ENCODE peak calls at places on chromosomes 5 and 9, in seven cellular contexts. One of them, this sample, is unnamed.

GRCh38 chr9:72349911-72350310 is 15.1 kb downstream of the ZFAND5 start:
- DNase-seq in mesothelial cell of epicardium: no peak
- DNase-seq in adrenal gland: no peak
- DNase-seq in HL-60: no peak
- DNase-seq in GM12865: no peak
- DNase-seq in endodermal cell: no peak
- DNase-seq in psoas muscle: no peak
- DNase-seq in this sample: no peak

GRCh38 chr5:72013741-72014703 is 93.3 kb upstream of the MAP1B start:
- DNase-seq in mesothelial cell of epicardium: no peak
- DNase-seq in adrenal gland: peak; percentile 17
- DNase-seq in GM12865: no peak
- DNase-seq in HL-60: no peak
- DNase-seq in psoas muscle: no peak
- DNase-seq in endodermal cell: no peak
- DNase-seq in this sample: no peak

GRCh38 chr5:174675916-174676315 is 48.5 kb upstream of the MSX2 start:
- DNase-seq in psoas muscle: no peak
- DNase-seq in adrenal gland: no peak
- DNase-seq in endodermal cell: no peak
- DNase-seq in GM12865: no peak
- DNase-seq in HL-60: no peak
- DNase-seq in mesothelial cell of epicardium: no peak
- DNase-seq in this sample: no peak

GRCh38 chr9:95516221-95516735 is 493 bp downstream of the PTCH1 start:
- DNase-seq in adrenal gland: no peak
- DNase-seq in HL-60: no peak
- DNase-seq in mesothelial cell of epicardium: no peak
- DNase-seq in endodermal cell: no peak
- DNase-seq in psoas muscle: peak; percentile 31
- DNase-seq in GM12865: no peak
- DNase-seq in this sample: peak; percentile 14

GRCh38 chr5:131589510-131590348 is 45.3 kb downstream of the RAPGEF6 start:
- DNase-seq in psoas muscle: no peak
- DNase-seq in GM12865: peak; percentile 67
- DNase-seq in HL-60: peak; percentile 3
- DNase-seq in endodermal cell: peak; percentile 77
- DNase-seq in mesothelial cell of epicardium: no peak
- DNase-seq in adrenal gland: peak; percentile 11
- DNase-seq in this sample: peak; percentile 16

GRCh38 chr5:139611703-139612584 is 36.2 kb upstream of the CXXC5 start:
- DNase-seq in mesothelial cell of epicardium: no peak
- DNase-seq in GM12865: peak; percentile 50
- DNase-seq in endodermal cell: no peak
- DNase-seq in psoas muscle: no peak
- DNase-seq in adrenal gland: no peak
- DNase-seq in HL-60: no peak
- DNase-seq in this sample: no peak

GRCh38 chr9:134316444-134317160 is 9.7 kb upstream of the RXRA start:
- DNase-seq in adrenal gland: no peak
- DNase-seq in HL-60: no peak
- DNase-seq in GM12865: peak; percentile 12
- DNase-seq in psoas muscle: peak; percentile 45
- DNase-seq in endodermal cell: no peak
- DNase-seq in mesothelial cell of epicardium: no peak
- DNase-seq in this sample: no peak

GRCh38 chr5:164370841-164371240 is 865.4 kb downstream of the MAT2B start:
- DNase-seq in endodermal cell: no peak
- DNase-seq in mesothelial cell of epicardium: no peak
- DNase-seq in adrenal gland: no peak
- DNase-seq in HL-60: no peak
- DNase-seq in GM12865: no peak
- DNase-seq in psoas muscle: no peak
- DNase-seq in this sample: no peak

GRCh38 chr9:89993678-89994630 is 389.1 kb downstream of the GADD45G start:
- DNase-seq in endodermal cell: peak; percentile 77
- DNase-seq in HL-60: peak; percentile 87
- DNase-seq in psoas muscle: peak; percentile 59
- DNase-seq in GM12865: no peak
- DNase-seq in mesothelial cell of epicardium: no peak
- DNase-seq in adrenal gland: peak; percentile 78
- DNase-seq in this sample: no peak

GRCh38 chr9:116646661-116647514 is 40.2 kb upstream of the TRIM32 start:
- DNase-seq in mesothelial cell of epicardium: no peak
- DNase-seq in endodermal cell: no peak
- DNase-seq in HL-60: no peak
- DNase-seq in GM12865: peak; percentile 38
- DNase-seq in psoas muscle: no peak
- DNase-seq in adrenal gland: no peak
- DNase-seq in this sample: no peak

GRCh38 chr9:125412166-125412565 is 150.5 kb downstream of the GAPVD1 start:
- DNase-seq in adrenal gland: no peak
- DNase-seq in psoas muscle: no peak
- DNase-seq in endodermal cell: no peak
- DNase-seq in GM12865: no peak
- DNase-seq in HL-60: no peak
- DNase-seq in mesothelial cell of epicardium: no peak
- DNase-seq in this sample: no peak

GRCh38 chr9:109817846-109818472 is 38.0 kb downstream of the PALM2AKAP2 start:
- DNase-seq in mesothelial cell of epicardium: peak; percentile 80
- DNase-seq in HL-60: peak; percentile 53
- DNase-seq in GM12865: peak; percentile 87
- DNase-seq in adrenal gland: peak; percentile 82
- DNase-seq in endodermal cell: peak; percentile 86
- DNase-seq in psoas muscle: no peak
- DNase-seq in this sample: peak; percentile 56

GRCh38 chr5:79743846-79744605 is 54.4 kb downstream of the CMYA5 start:
- DNase-seq in mesothelial cell of epicardium: no peak
- DNase-seq in endodermal cell: no peak
- DNase-seq in adrenal gland: peak; percentile 15
- DNase-seq in GM12865: no peak
- DNase-seq in HL-60: no peak
- DNase-seq in psoas muscle: no peak
- DNase-seq in this sample: no peak

GRCh38 chr5:130801963-130802362 is 363.1 kb downstream of the HINT1 start:
- DNase-seq in psoas muscle: no peak
- DNase-seq in GM12865: no peak
- DNase-seq in HL-60: no peak
- DNase-seq in endodermal cell: no peak
- DNase-seq in mesothelial cell of epicardium: no peak
- DNase-seq in adrenal gland: no peak
- DNase-seq in this sample: no peak

GRCh38 chr5:115194671-115195070 is 25.0 kb upstream of the TRIM36 start:
- DNase-seq in mesothelial cell of epicardium: no peak
- DNase-seq in psoas muscle: no peak
- DNase-seq in adrenal gland: no peak
- DNase-seq in HL-60: no peak
- DNase-seq in GM12865: no peak
- DNase-seq in endodermal cell: no peak
- DNase-seq in this sample: no peak

GRCh38 chr9:30967484-30967883 is 1417.0 kb upstream of the ACO1 start:
- DNase-seq in endodermal cell: no peak
- DNase-seq in mesothelial cell of epicardium: no peak
- DNase-seq in GM12865: no peak
- DNase-seq in psoas muscle: no peak
- DNase-seq in HL-60: no peak
- DNase-seq in adrenal gland: no peak
- DNase-seq in this sample: no peak

GRCh38 chr5:72486371-72486770 is 20.8 kb downstream of the ZNF366 start:
- DNase-seq in mesothelial cell of epicardium: no peak
- DNase-seq in adrenal gland: no peak
- DNase-seq in endodermal cell: no peak
- DNase-seq in HL-60: no peak
- DNase-seq in psoas muscle: no peak
- DNase-seq in GM12865: no peak
- DNase-seq in this sample: no peak

GRCh38 chr9:127424669-127424986 is 446 bp downstream of the ZNF79 start:
- DNase-seq in mesothelial cell of epicardium: no peak
- DNase-seq in GM12865: peak; percentile 32
- DNase-seq in psoas muscle: no peak
- DNase-seq in endodermal cell: no peak
- DNase-seq in HL-60: no peak
- DNase-seq in adrenal gland: peak; percentile 40
- DNase-seq in this sample: no peak
- TF ChIP-seq CTCF in mesothelial cell of epicardium: no peak
- TF ChIP-seq CTCF in GM12865: no peak
- TF ChIP-seq CTCF in psoas muscle: no peak
- TF ChIP-seq CTCF in endodermal cell: no peak
- TF ChIP-seq CTCF in HL-60: no peak
- TF ChIP-seq CTCF in adrenal gland: no peak
- TF ChIP-seq CTCF in this sample: no peak

GRCh38 chr5:96808541-96808828 is 740 bp upstream of the ERAP1 start:
- DNase-seq in HL-60: no peak
- DNase-seq in psoas muscle: no peak
- DNase-seq in adrenal gland: no peak
- DNase-seq in GM12865: no peak
- DNase-seq in endodermal cell: no peak
- DNase-seq in mesothelial cell of epicardium: no peak
- DNase-seq in this sample: no peak

GRCh38 chr5:96809898-96810297 is 2.2 kb upstream of the ERAP1 start:
- DNase-seq in endodermal cell: no peak
- DNase-seq in GM12865: no peak
- DNase-seq in HL-60: no peak
- DNase-seq in adrenal gland: peak; percentile 64
- DNase-seq in mesothelial cell of epicardium: no peak
- DNase-seq in psoas muscle: no peak
- DNase-seq in this sample: no peak

GRCh38 chr5:96808868-96809558 is 1.3 kb upstream of the ERAP1 start:
- DNase-seq in GM12865: no peak
- DNase-seq in mesothelial cell of epicardium: no peak
- DNase-seq in endodermal cell: no peak
- DNase-seq in HL-60: no peak
- DNase-seq in adrenal gland: no peak
- DNase-seq in psoas muscle: no peak
- DNase-seq in this sample: no peak

GRCh38 chr5:96812851-96813250 is 5.1 kb upstream of the ERAP1 start:
- DNase-seq in HL-60: no peak
- DNase-seq in psoas muscle: no peak
- DNase-seq in mesothelial cell of epicardium: no peak
- DNase-seq in adrenal gland: no peak
- DNase-seq in endodermal cell: no peak
- DNase-seq in GM12865: no peak
- DNase-seq in this sample: no peak

DNA sequence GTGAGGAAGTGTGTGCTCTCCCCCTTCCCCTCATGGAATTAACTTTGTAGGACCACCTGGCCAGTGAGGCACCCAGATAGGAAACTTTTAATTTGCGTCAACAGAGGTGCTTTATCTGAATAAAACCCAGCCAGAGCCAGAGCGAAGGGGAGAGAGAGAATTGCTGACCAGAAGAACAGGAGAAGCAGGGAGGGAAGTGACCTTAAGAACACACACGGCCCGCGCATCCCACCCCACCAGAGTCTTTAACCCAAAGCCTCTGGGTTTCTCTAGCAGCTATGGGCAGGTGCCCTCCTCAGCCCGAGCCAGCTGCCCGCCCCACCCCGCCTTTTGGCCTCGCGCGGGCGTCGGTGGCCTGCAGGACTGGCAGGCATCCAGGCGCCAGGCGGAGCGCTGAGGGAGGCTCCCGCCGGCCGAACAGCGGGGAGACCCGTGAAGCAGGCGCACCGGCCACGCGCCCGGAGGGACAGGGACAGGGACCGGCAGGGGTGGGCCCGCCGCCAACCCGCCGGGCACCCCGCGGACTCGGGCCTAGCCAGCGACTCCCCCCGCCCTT is 568 bp downstream of the ERAP1 start:
- DNase-seq in psoas muscle: peak; percentile 88
- DNase-seq in endodermal cell: peak; percentile 87
- DNase-seq in GM12865: peak; percentile 71
- DNase-seq in HL-60: no peak
- DNase-seq in mesothelial cell of epicardium: peak; percentile 76
- DNase-seq in adrenal gland: peak; percentile 86
- DNase-seq in this sample: peak; percentile 60
- TF ChIP-seq CTCF in psoas muscle: no peak
- TF ChIP-seq CTCF in endodermal cell: no peak
- TF ChIP-seq CTCF in GM12865: no peak
- TF ChIP-seq CTCF in HL-60: no peak
- TF ChIP-seq CTCF in mesothelial cell of epicardium: no peak
- TF ChIP-seq CTCF in adrenal gland: no peak
- TF ChIP-seq CTCF in this sample: no peak

GRCh38 chr5:55936100-55936693 is 58.6 kb downstream of the IL6ST start:
- DNase-seq in HL-60: peak; percentile 36
- DNase-seq in GM12865: peak; percentile 90
- DNase-seq in mesothelial cell of epicardium: peak; percentile 76
- DNase-seq in psoas muscle: peak; percentile 76
- DNase-seq in endodermal cell: peak; percentile 95
- DNase-seq in adrenal gland: peak; percentile 79
- DNase-seq in this sample: peak; percentile 72
- TF ChIP-seq CTCF in HL-60: peak; percentile 54
- TF ChIP-seq CTCF in GM12865: peak; percentile 85
- TF ChIP-seq CTCF in mesothelial cell of epicardium: peak; percentile 83
- TF ChIP-seq CTCF in psoas muscle: peak; percentile 89
- TF ChIP-seq CTCF in endodermal cell: peak; percentile 94
- TF ChIP-seq CTCF in adrenal gland: peak; percentile 78
- TF ChIP-seq CTCF in this sample: peak; percentile 91

GRCh38 chr9:81980568-81980967 is 8.0 kb upstream of the SPATA31D1 start:
- DNase-seq in psoas muscle: no peak
- DNase-seq in adrenal gland: no peak
- DNase-seq in endodermal cell: no peak
- DNase-seq in mesothelial cell of epicardium: no peak
- DNase-seq in GM12865: no peak
- DNase-seq in HL-60: no peak
- DNase-seq in this sample: no peak

GRCh38 chr9:81976351-81976750 is 12.2 kb upstream of the SPATA31D1 start:
- DNase-seq in psoas muscle: no peak
- DNase-seq in endodermal cell: peak; percentile 61
- DNase-seq in adrenal gland: no peak
- DNase-seq in mesothelial cell of epicardium: no peak
- DNase-seq in GM12865: no peak
- DNase-seq in HL-60: no peak
- DNase-seq in this sample: no peak

GRCh38 chr9:81981881-81982280 is 6.7 kb upstream of the SPATA31D1 start:
- DNase-seq in adrenal gland: no peak
- DNase-seq in HL-60: no peak
- DNase-seq in psoas muscle: no peak
- DNase-seq in endodermal cell: no peak
- DNase-seq in mesothelial cell of epicardium: no peak
- DNase-seq in GM12865: peak; percentile 22
- DNase-seq in this sample: no peak

GRCh38 chr9:81974764-81975163 is 13.8 kb upstream of the SPATA31D1 start:
- DNase-seq in endodermal cell: no peak
- DNase-seq in HL-60: no peak
- DNase-seq in psoas muscle: no peak
- DNase-seq in mesothelial cell of epicardium: no peak
- DNase-seq in adrenal gland: no peak
- DNase-seq in GM12865: no peak
- DNase-seq in this sample: no peak

GRCh38 chr9:81979196-81979595 is 9.4 kb upstream of the SPATA31D1 start:
- DNase-seq in adrenal gland: no peak
- DNase-seq in endodermal cell: no peak
- DNase-seq in GM12865: peak; percentile 50
- DNase-seq in HL-60: no peak
- DNase-seq in psoas muscle: no peak
- DNase-seq in mesothelial cell of epicardium: no peak
- DNase-seq in this sample: no peak
- TF ChIP-seq CTCF in adrenal gland: no peak
- TF ChIP-seq CTCF in endodermal cell: no peak
- TF ChIP-seq CTCF in GM12865: no peak
- TF ChIP-seq CTCF in HL-60: no peak
- TF ChIP-seq CTCF in psoas muscle: no peak
- TF ChIP-seq CTCF in mesothelial cell of epicardium: no peak
- TF ChIP-seq CTCF in this sample: no peak

This sample was measured in progenitor cell of endocrine pancreas.